ENCODE peak calls at places on chromosomes 12 and 14, in five cellular contexts. W, I, C, V and R are unnamed samples.

GRCh38 chr12:54141534-54142475 is 47.0 kb downstream of the SMUG1 start:
- DNase-seq in I (no peak), W (no peak), C (no peak), V (no peak), R (no peak)

GRCh38 chr12:12919666-12920435 is 28.5 kb downstream of the GPRC5A start:
- DNase-seq in V (no peak), I (no peak), W (no peak), C (no peak), R (no peak)

GRCh38 chr12:91866566-91866965 is 279.1 kb downstream of the BTG1 start:
- DNase-seq in W (no peak), V (no peak), C (no peak), I (no peak), R (no peak)

GRCh38 chr12:4151362-4152121 is 122.0 kb upstream of the CCND2 start:
- DNase-seq in V (no peak), C (no peak), W (no peak), I (no peak), R (no peak)

GRCh38 chr12:116525418-116526001 is 33.7 kb upstream of the MAP1LC3B2 start:
- DNase-seq in I (no peak), V (no peak), C (peak), W (no peak), R (peak)

GRCh38 chr14:24057271-24057670 is 5.5 kb downstream of the CARMIL3 start:
- DNase-seq in C (no peak), V (no peak), I (no peak), W (no peak), R (no peak)

GRCh38 chr12:96303656-96304055 is 96.6 kb downstream of the CDK17 start:
- DNase-seq in I (no peak), V (no peak), C (no peak), W (no peak), R (no peak)

GRCh38 chr12:6773662-6774351 is 1.5 kb downstream of the LAG3 start:
- DNase-seq in W (no peak), C (no peak), V (no peak), I (no peak), R (no peak)

GRCh38 chr14:53668861-53669260 is 287.8 kb downstream of the BMP4 start:
- DNase-seq in V (no peak), C (no peak), W (no peak), I (no peak), R (no peak)

GRCh38 chr14:45990252-45990651 is 661.3 kb downstream of the RPL10L start:
- DNase-seq in W (no peak), I (no peak), V (peak), C (no peak), R (no peak)

GRCh38 chr14:34310724-34311123 is 151.3 kb downstream of the SPTSSA start:
- DNase-seq in V (no peak), W (no peak), C (no peak), I (no peak), R (no peak)

GRCh38 chr12:111840831-111841230 is 1.2 kb upstream of the MAPKAPK5 start:
- DNase-seq in C (no peak), V (no peak), W (no peak), I (no peak), R (no peak)

GRCh38 chr12:121364657-121365265 is 12.6 kb upstream of the ANAPC5 start:
- DNase-seq in I (no peak), V (no peak), C (no peak), W (no peak), R (no peak)

GRCh38 chr12:65612440-65612839 is 211.8 kb upstream of the HMGA2 start:
- DNase-seq in C (no peak), I (no peak), V (no peak), W (no peak), R (no peak)

GRCh38 chr12:128796439-128797118 is 27.2 kb downstream of the SLC15A4 start:
- DNase-seq in W (no peak), V (peak), I (no peak), C (no peak), R (no peak)

GRCh38 chr14:77052281-77053044 is 24.0 kb upstream of the IRF2BPL start:
- DNase-seq in C (no peak), V (no peak), I (peak), W (no peak), R (no peak)